ENCODE peak calls at places on chromosomes 1 and 21, in eight cellular contexts. One of them, this sample, is unnamed.

GRCh38 chr1:207014728-207015127 is 17.8 kb downstream of the C1orf116 start:
- DNase-seq in A172: no peak
- DNase-seq in GOT3: no peak
- DNase-seq in activated T-helper 1 cell treated with Interleukin-2 at 50 U/mL for 16 hours: no peak
- DNase-seq in H4: no peak
- DNase-seq in Ammon's horn: no peak
- DNase-seq in NAMALWA: no peak
- DNase-seq in cardiac septum: no peak
- DNase-seq in this sample: no peak

GRCh38 chr1:154614887-154615286 is 6.9 kb upstream of the ADAR start:
- DNase-seq in H4: no peak
- DNase-seq in Ammon's horn: no peak
- DNase-seq in cardiac septum: no peak
- DNase-seq in A172: no peak
- DNase-seq in activated T-helper 1 cell treated with Interleukin-2 at 50 U/mL for 16 hours: no peak
- DNase-seq in GOT3: no peak
- DNase-seq in NAMALWA: no peak
- DNase-seq in this sample: no peak

GRCh38 chr21:15498455-15498854 is 231.3 kb upstream of the USP25 start:
- DNase-seq in GOT3: no peak
- DNase-seq in A172: no peak
- DNase-seq in cardiac septum: no peak
- DNase-seq in activated T-helper 1 cell treated with Interleukin-2 at 50 U/mL for 16 hours: no peak
- DNase-seq in H4: no peak
- DNase-seq in Ammon's horn: no peak
- DNase-seq in NAMALWA: no peak
- DNase-seq in this sample: no peak

GRCh38 chr1:155192346-155193274 is 15.1 kb downstream of the THBS3 start:
- DNase-seq in A172: peak
- DNase-seq in cardiac septum: peak
- DNase-seq in GOT3: no peak
- DNase-seq in H4: no peak
- DNase-seq in activated T-helper 1 cell treated with Interleukin-2 at 50 U/mL for 16 hours: no peak
- DNase-seq in NAMALWA: no peak
- DNase-seq in Ammon's horn: no peak
- DNase-seq in this sample: no peak

GRCh38 chr1:243263824-243264223 is 8.0 kb downstream of the SDCCAG8 start:
- DNase-seq in activated T-helper 1 cell treated with Interleukin-2 at 50 U/mL for 16 hours: no peak
- DNase-seq in GOT3: no peak
- DNase-seq in A172: no peak
- DNase-seq in cardiac septum: no peak
- DNase-seq in Ammon's horn: no peak
- DNase-seq in H4: no peak
- DNase-seq in NAMALWA: no peak
- DNase-seq in this sample: no peak

GRCh38 chr1:168762473-168762872 is 33.5 kb upstream of the DPT start:
- DNase-seq in Ammon's horn: no peak
- DNase-seq in GOT3: no peak
- DNase-seq in NAMALWA: no peak
- DNase-seq in activated T-helper 1 cell treated with Interleukin-2 at 50 U/mL for 16 hours: no peak
- DNase-seq in H4: no peak
- DNase-seq in A172: no peak
- DNase-seq in cardiac septum: no peak
- DNase-seq in this sample: no peak

GRCh38 chr1:160366731-160367515 is at the start of gene NHLH1:
- DNase-seq in GOT3: no peak
- DNase-seq in cardiac septum: no peak
- DNase-seq in NAMALWA: peak
- DNase-seq in H4: no peak
- DNase-seq in A172: no peak
- DNase-seq in Ammon's horn: no peak
- DNase-seq in activated T-helper 1 cell treated with Interleukin-2 at 50 U/mL for 16 hours: no peak
- DNase-seq in this sample: no peak

GRCh38 chr1:16986596-16987361 is 6.4 kb upstream of the MFAP2 start:
- DNase-seq in activated T-helper 1 cell treated with Interleukin-2 at 50 U/mL for 16 hours: no peak
- DNase-seq in GOT3: no peak
- DNase-seq in A172: no peak
- DNase-seq in Ammon's horn: no peak
- DNase-seq in H4: no peak
- DNase-seq in NAMALWA: no peak
- DNase-seq in cardiac septum: no peak
- DNase-seq in this sample: no peak

GRCh38 chr1:51264470-51264869 is 28.4 kb downstream of the RNF11 start:
- DNase-seq in Ammon's horn: peak
- DNase-seq in GOT3: no peak
- DNase-seq in NAMALWA: no peak
- DNase-seq in activated T-helper 1 cell treated with Interleukin-2 at 50 U/mL for 16 hours: no peak
- DNase-seq in H4: peak
- DNase-seq in A172: peak
- DNase-seq in cardiac septum: no peak
- DNase-seq in this sample: no peak

GRCh38 chr1:213568929-213569815 is 418.6 kb upstream of the PROX1 start:
- DNase-seq in activated T-helper 1 cell treated with Interleukin-2 at 50 U/mL for 16 hours: no peak
- DNase-seq in H4: no peak
- DNase-seq in A172: no peak
- DNase-seq in NAMALWA: no peak
- DNase-seq in Ammon's horn: no peak
- DNase-seq in cardiac septum: no peak
- DNase-seq in GOT3: no peak
- DNase-seq in this sample: no peak

GRCh38 chr1:184563308-184563707 is 176.5 kb downstream of the C1orf21 start:
- DNase-seq in activated T-helper 1 cell treated with Interleukin-2 at 50 U/mL for 16 hours: no peak
- DNase-seq in cardiac septum: no peak
- DNase-seq in Ammon's horn: peak
- DNase-seq in H4: no peak
- DNase-seq in GOT3: no peak
- DNase-seq in A172: peak
- DNase-seq in NAMALWA: peak
- DNase-seq in this sample: no peak

GRCh38 chr1:198107041-198107440 is 49.8 kb upstream of the NEK7 start:
- DNase-seq in A172: peak
- DNase-seq in GOT3: no peak
- DNase-seq in Ammon's horn: no peak
- DNase-seq in H4: no peak
- DNase-seq in activated T-helper 1 cell treated with Interleukin-2 at 50 U/mL for 16 hours: no peak
- DNase-seq in cardiac septum: no peak
- DNase-seq in NAMALWA: no peak
- DNase-seq in this sample: no peak

GRCh38 chr1:234962340-234962989 is 166.2 kb downstream of the TOMM20 start:
- DNase-seq in GOT3: peak
- DNase-seq in cardiac septum: no peak
- DNase-seq in NAMALWA: peak
- DNase-seq in activated T-helper 1 cell treated with Interleukin-2 at 50 U/mL for 16 hours: no peak
- DNase-seq in A172: peak
- DNase-seq in Ammon's horn: no peak
- DNase-seq in H4: peak
- DNase-seq in this sample: peak